ENCODE peak calls at places on chromosomes 11 and 22, in four cellular contexts. D is HuH-7.5; O is AG10803; K is stimulated activated CD4-positive, alpha-beta T cell treated with anti-CD3 and anti-CD28 coated beads, Interleukin-1b, Interleukin-23, amount 100 ng/mL, for 48 hours. B is an unnamed sample.

GRCh38 chr11:19595840-19596751 is 116.5 kb upstream of the NAV2 start:
- DNase-seq in O (peak; percentile 91), K (no peak), D (no peak), B (peak; percentile 68)

GRCh38 chr22:31124290-31124689 is 1.5 kb downstream of the INPP5J start:
- DNase-seq in D (no peak), K (no peak), O (no peak), B (no peak)

GRCh38 chr22:46537946-46538815 is 761 bp upstream of the CELSR1 start:
- DNase-seq in K (no peak), D (peak; percentile 74), O (peak; percentile 17), B (no peak)

GRCh38 chr22:42973536-42973881 is 41.4 kb downstream of the PACSIN2 start:
- DNase-seq in D (no peak), K (no peak), O (no peak), B (no peak)

GRCh38 chr22:29328055-29328454 is 12.6 kb upstream of the RASL10A start:
- DNase-seq in O (no peak), K (no peak), D (no peak), B (no peak)

GRCh38 chr11:9057888-9058287 is 33.5 kb downstream of the SCUBE2 start:
- DNase-seq in O (no peak), K (no peak), D (no peak), B (no peak)

GRCh38 chr11:23201936-23202522 is 341.8 kb upstream of the CCDC179 start:
- DNase-seq in D (no peak), K (no peak), O (no peak), B (no peak)

GRCh38 chr11:76206327-76207081 is at the start of gene WNT11:
- DNase-seq in O (no peak), D (peak; percentile 50), K (no peak), B (no peak)

GRCh38 chr11:18588297-18589252 is at the start of gene UEVLD:
- DNase-seq in K (peak; percentile 67), O (peak; percentile 91), D (peak; percentile 80), B (no peak)

GRCh38 chr11:121143921-121144320 is 42.9 kb downstream of the TECTA start:
- DNase-seq in K (no peak), D (no peak), O (no peak), B (no peak)

GRCh38 chr11:61602775-61603569 is 22.1 kb upstream of the SYT7 start:
- DNase-seq in K (no peak), D (no peak), O (peak; percentile 97), B (no peak)

GRCh38 chr22:25404923-25405853 is 159.3 kb upstream of the GRK3 start:
- DNase-seq in D (peak; percentile 80), O (peak; percentile 71), K (peak; percentile 61), B (no peak)

GRCh38 chr11:111514216-111515031 is at the start of gene HOATZ:
- DNase-seq in O (no peak), D (no peak), K (no peak), B (no peak)

GRCh38 chr11:64710418-64711137 is 12.4 kb downstream of the NRXN2 start:
- DNase-seq in O (no peak), D (no peak), K (no peak), B (no peak)

GRCh38 chr11:27287205-27287604 is 75.8 kb downstream of the CCDC34 start:
- DNase-seq in K (no peak), O (no peak), D (no peak), B (no peak)

GRCh38 chr11:93054881-93055280 is 85.4 kb downstream of the MTNR1B start:
- DNase-seq in O (peak; percentile 90), D (no peak), K (peak; percentile 46), B (no peak)

GRCh38 chr11:125423247-125423849 is 72.7 kb downstream of the FEZ1 start:
- DNase-seq in D (no peak), K (no peak), O (no peak), B (no peak)

GRCh38 chr11:90241414-90241813 is 18.6 kb upstream of the CHORDC1 start:
- DNase-seq in O (no peak), D (no peak), K (no peak), B (no peak)

GRCh38 chr11:96013459-96014213 is 89.7 kb upstream of the MTMR2 start:
- DNase-seq in D (no peak), K (peak; percentile 6), O (no peak), B (no peak)

GRCh38 chr11:36312593-36312990 is 16.5 kb downstream of the PRR5L start:
- DNase-seq in O (peak; percentile 46), K (no peak), D (no peak), B (no peak)

GRCh38 chr11:47714554-47715081 is 551 bp downstream of the AGBL2 start:
- DNase-seq in K (no peak), D (no peak), O (peak; percentile 28), B (no peak)

GRCh38 chr11:103736986-103737622 is 299.3 kb upstream of the DDI1 start:
- DNase-seq in D (no peak), O (no peak), K (no peak), B (no peak)

GRCh38 chr22:49295465-49295743 is 532.3 kb downstream of the BRD1 start:
- DNase-seq in K (no peak), D (no peak), O (no peak), B (no peak)

GRCh38 chr11:16956538-16957153 is 57.6 kb downstream of the PLEKHA7 start:
- DNase-seq in D (no peak), O (no peak), K (no peak), B (no peak)

GRCh38 chr22:29307658-29308147 is 1.3 kb downstream of the GAS2L1 start:
- DNase-seq in D (peak; percentile 76), K (no peak), O (no peak), B (no peak)

GRCh38 chr22:33984211-33984610 is 63.9 kb upstream of the LARGE1 start:
- DNase-seq in D (no peak), K (no peak), O (no peak), B (no peak)

GRCh38 chr11:72353861-72354260 is 80.5 kb downstream of the CLPB start:
- DNase-seq in K (no peak), D (no peak), O (no peak), B (no peak)

GRCh38 chr11:32034149-32034548 is 56.7 kb upstream of the RCN1 start:
- DNase-seq in K (no peak), D (no peak), O (peak; percentile 100), B (no peak)

GRCh38 chr11:67254768-67255167 is 11.5 kb upstream of the GRK2 start:
- DNase-seq in O (no peak), D (no peak), K (no peak), B (no peak)

GRCh38 chr11:30489513-30489912 is 96.6 kb downstream of the MPPED2 start:
- DNase-seq in D (no peak), O (no peak), K (no peak), B (no peak)

GRCh38 chr11:129319201-129319600 is 56.4 kb upstream of the BARX2 start:
- DNase-seq in K (no peak), D (no peak), O (no peak), B (no peak)